ENCODE peak calls at places on chromosomes 7 and 10, in eight cellular contexts. J, M, N, C, U, Q, O and G are unnamed samples. For H3K4me1, the result is how much of the 10 kb centered on the place peaks cover.

GRCh38 chr7:79211724-79212123 is 241.7 kb downstream of the MAGI2 start:
- DNase-seq in Q (peak), N (no peak), C (no peak), M (no peak), J (no peak), U (no peak), O (peak), G (no peak)

GRCh38 chr7:66682350-66683093 is 53.8 kb downstream of the KCTD7 start:
- DNase-seq in N (peak), C (peak), Q (peak), U (no peak), J (no peak), O (no peak), M (no peak), G (no peak)

GRCh38 chr10:18577823-18578685 is 73.3 kb downstream of the NSUN6 start:
- DNase-seq in Q (no peak), M (no peak), U (no peak), J (no peak), O (no peak), N (no peak), C (no peak), G (no peak)

GRCh38 chr10:5466451-5466996 is 32.8 kb downstream of the CALML5 start:
- DNase-seq in O (peak), N (no peak), C (peak), M (peak), J (no peak), U (no peak), Q (peak), G (no peak)

GRCh38 chr10:103666109-103666508 is 172.6 kb downstream of the NEURL1 start:
- DNase-seq in U (no peak), M (no peak), Q (no peak), J (no peak), C (no peak), O (no peak), N (no peak), G (no peak)

GRCh38 chr7:142638581-142638980 is 110.7 kb upstream of the PRSS1 start:
- DNase-seq in C (no peak), M (no peak), Q (no peak), N (no peak), U (no peak), O (no peak), J (no peak), G (no peak)

GRCh38 chr10:71739368-71739900 is 19.9 kb upstream of the C10orf105 start:
- DNase-seq in Q (no peak), U (no peak), M (peak), C (no peak), O (no peak), J (no peak), N (no peak), G (no peak)

GRCh38 chr7:77223261-77223660 is 23.6 kb upstream of the FGL2 start:
- DNase-seq in U (no peak), Q (no peak), C (no peak), N (no peak), O (peak), M (no peak), J (no peak), G (no peak)

GRCh38 chr7:8605227-8605626 is 171.8 kb downstream of the NXPH1 start:
- DNase-seq in Q (no peak), J (no peak), O (no peak), M (no peak), U (no peak), C (no peak), N (no peak), G (no peak)

GRCh38 chr7:98202367-98203195 is 8.7 kb upstream of the BHLHA15 start:
- DNase-seq in U (peak), C (no peak), J (no peak), Q (no peak), N (no peak), O (no peak), M (no peak), G (peak)

GRCh38 chr10:49164587-49165188 is 23.5 kb downstream of the TMEM273 start:
- DNase-seq in M (no peak), N (no peak), U (no peak), O (peak), J (no peak), Q (peak), C (no peak), G (no peak)

GRCh38 chr10:60606343-60607080 is 171.8 kb upstream of the CDK1 start:
- DNase-seq in U (no peak), C (peak), N (no peak), Q (peak), O (no peak), M (no peak), J (no peak), G (no peak)

GRCh38 chr10:1152386-1153252 is 96.4 kb downstream of the WDR37 start:
- DNase-seq in N (no peak), U (no peak), Q (no peak), J (no peak), M (no peak), C (no peak), O (no peak), G (no peak)

GRCh38 chr10:459743-460142 is 229.7 kb downstream of the DIP2C start:
- DNase-seq in M (no peak), O (no peak), Q (no peak), J (no peak), C (no peak), U (no peak), N (no peak), G (no peak)

GRCh38 chr10:30432631-30433285 is 1.2 kb upstream of the MAP3K8 start:
- DNase-seq in M (no peak), Q (no peak), J (peak), N (peak), O (no peak), C (no peak), U (no peak), G (no peak)

GRCh38 chr7:121960678-121961461 is 87.9 kb downstream of the PTPRZ1 start:
- DNase-seq in C (peak), U (no peak), M (no peak), Q (peak), O (no peak), J (no peak), N (no peak), G (no peak)

GRCh38 chr10:50740351-50740688 is 584 bp downstream of the ASAH2B start:
- DNase-seq in M (no peak), C (peak), O (peak), J (peak), U (no peak), Q (peak), N (no peak), G (no peak)

GRCh38 chr7:122148081-122148480 is 4.0 kb upstream of the AASS start:
- DNase-seq in J (no peak), M (no peak), C (no peak), Q (no peak), N (no peak), O (no peak), U (no peak), G (no peak)

DNA sequence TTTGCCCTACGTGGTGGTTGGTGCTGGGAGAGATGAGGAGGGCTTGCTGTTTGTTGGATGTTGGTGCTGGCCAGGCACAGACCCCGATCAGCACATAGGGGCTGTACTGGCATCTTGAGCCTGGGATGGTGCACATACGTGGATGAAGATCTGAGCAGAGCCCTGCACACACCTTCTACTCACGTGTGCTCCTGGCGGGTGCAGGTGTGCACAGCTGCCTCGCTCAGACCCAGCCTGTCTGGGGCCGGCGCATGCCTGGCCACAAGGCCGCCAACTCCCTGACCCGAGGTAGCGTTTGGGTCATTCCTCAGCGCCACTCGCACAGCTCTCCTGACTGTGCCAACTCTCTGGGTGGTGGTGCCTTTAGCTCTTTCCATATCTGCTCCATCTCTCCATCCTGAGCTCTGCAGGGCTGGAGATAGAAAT is 18.6 kb downstream of the PALD1 start:
- DNase-seq in U (no peak), Q (no peak), O (no peak), M (no peak), J (no peak), C (no peak), N (no peak), G (no peak)
- H3K4me1 ChIP-seq in U (under half), Q (under half), O (under half), M (under half), J (half or more), C (under half), N (under half), G (under half)

DNA sequence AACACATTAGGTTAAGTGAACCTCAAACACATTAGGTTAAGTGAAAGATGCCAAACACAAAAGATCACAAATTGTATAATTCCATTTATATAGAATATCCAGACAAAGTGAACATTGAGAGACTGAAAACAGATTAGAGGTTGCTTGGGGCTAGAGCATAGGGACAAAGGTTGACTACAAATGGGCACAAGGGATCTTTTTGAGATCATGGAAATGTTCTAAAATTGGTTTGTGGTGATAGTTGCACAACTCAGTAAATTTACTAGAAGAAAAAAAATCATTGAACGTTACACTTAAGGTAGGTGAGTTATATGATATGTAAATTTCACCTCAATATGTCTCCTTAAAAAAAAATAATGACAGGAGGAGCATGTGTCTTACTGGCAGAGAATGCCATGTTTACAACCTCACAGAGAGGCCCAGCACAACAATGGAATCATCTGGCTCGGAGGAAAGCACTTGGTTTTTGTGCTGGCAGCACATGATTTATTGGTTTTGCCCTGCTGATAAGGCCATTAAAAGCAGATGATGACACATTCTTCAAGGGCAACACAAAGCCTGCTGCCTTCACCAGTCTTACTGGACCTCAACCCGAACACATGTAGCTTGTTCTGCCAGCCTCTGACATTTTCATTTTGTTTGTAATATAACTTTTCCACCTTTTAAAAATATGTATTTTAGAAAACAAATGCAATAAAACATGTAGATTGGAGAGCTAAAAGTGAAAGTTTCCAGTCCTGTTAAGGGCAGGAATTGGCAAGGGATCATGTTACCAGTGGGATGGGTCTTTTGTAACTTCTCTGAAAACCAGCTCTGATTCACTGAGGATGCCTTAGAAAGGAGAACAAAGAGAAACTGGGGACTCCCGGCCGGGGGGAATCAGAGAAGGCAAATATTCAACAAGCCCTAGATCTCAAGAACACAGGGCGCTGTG is 11.9 kb upstream of the LMOD2 start:
- DNase-seq in Q (peak), C (peak), N (no peak), J (no peak), M (no peak), U (no peak), O (peak), G (no peak)
- H3K27ac ChIP-seq in Q (peak), C (no peak), N (no peak), J (peak), M (peak), U (no peak), O (no peak), G (no peak)

GRCh38 chr7:100836812-100837098 is 9.4 kb upstream of the EPHB4 start:
- DNase-seq in C (no peak), M (no peak), J (no peak), U (no peak), O (no peak), N (no peak), Q (no peak), G (no peak)
- H3K4me3 ChIP-seq in C (peak), M (no peak), J (peak), U (peak), O (no peak), N (no peak), Q (no peak), G (peak)

GRCh38 chr7:2175091-2175490 is 57.7 kb downstream of the MAD1L1 start:
- DNase-seq in O (no peak), C (no peak), Q (peak), M (no peak), J (no peak), U (no peak), N (no peak), G (no peak)
- H3K4me1 ChIP-seq in O (under half), C (under half), Q (under half), M (under half), J (under half), U (under half), N (under half), G (under half)

GRCh38 chr10:53458007-53458406 is 685.4 kb upstream of the MBL2 start:
- DNase-seq in N (no peak), Q (no peak), M (no peak), O (no peak), J (no peak), U (no peak), C (no peak), G (no peak)

GRCh38 chr10:53469383-53469782 is 696.8 kb upstream of the MBL2 start:
- DNase-seq in M (no peak), N (no peak), O (no peak), C (no peak), U (no peak), Q (no peak), J (no peak), G (no peak)

DNA sequence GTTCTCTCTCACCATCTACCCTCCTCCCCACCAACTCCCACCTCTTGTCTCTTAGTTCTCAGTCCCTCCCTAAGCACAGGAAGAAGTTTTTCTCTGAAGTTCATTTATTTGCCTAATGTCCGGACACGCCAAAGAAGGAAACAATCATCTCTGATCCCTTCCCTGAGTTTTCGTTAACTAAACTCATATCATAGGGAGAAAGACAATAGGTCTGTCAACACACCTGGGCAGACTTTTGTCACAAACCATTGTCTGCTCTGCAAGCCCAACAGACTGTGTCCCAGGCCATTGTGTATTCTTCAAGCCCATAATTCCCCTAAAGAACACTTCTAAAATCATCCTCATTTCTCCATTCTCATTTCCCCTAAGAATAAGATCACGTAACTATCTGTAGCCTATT is 691.0 kb upstream of the MBL2 start:
- DNase-seq in C (no peak), O (no peak), N (no peak), Q (no peak), U (no peak), M (no peak), J (no peak), G (no peak)
- H3K27ac ChIP-seq in C (no peak), O (no peak), N (no peak), Q (no peak), U (no peak), M (no peak), J (no peak), G (no peak)

GRCh38 chr10:80357000-80357803 is 621 bp downstream of the DYDC2 start:
- DNase-seq in M (peak), J (no peak), Q (no peak), N (peak), C (no peak), U (no peak), O (no peak), G (no peak)
- H3K4me3 ChIP-seq in M (peak), J (peak), Q (peak), N (no peak), C (peak), U (peak), O (no peak), G (no peak)

DNA sequence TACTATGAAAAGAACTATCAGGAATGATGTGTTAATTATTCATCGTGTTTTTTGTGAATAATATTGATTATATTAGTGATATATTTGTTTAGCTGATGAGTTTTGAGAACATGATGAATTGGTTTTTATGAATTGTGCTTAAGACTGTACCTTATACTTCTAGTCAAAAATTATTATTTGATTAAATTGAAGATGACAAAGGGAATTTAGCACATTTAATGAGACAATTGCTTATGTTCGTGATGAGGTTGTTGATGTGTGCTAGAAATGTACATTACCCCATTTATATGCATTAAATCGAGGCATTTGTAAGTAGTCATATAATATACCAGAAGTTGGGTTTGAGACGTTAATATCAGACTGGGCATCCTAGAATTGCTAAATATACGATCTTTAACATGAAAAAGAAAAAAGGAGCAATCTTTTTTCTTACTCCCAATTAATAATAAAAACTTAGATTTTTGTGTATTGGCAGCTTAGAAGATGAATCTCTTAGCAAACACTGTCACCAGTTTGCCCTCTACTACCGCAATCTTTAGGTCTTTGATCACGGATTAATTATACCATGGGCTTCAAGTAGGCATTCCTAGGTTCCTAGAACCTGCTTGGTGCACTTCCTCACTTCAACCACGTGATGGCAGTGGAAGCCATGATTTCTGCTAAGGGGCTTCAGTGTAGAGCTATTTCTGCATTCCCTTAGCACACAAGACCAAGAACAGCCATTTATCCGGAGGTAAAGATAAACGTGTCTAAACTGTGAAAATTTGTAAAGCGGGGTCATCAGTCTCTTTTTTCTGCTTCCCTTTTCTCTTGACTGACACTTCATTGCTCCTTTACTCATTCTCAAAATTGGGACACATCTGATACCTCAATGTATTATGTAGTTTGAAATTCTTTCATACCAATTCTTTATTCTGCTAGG is 1.6 kb downstream of the KLHDC10 start:
- DNase-seq in O (peak), U (peak), Q (peak), C (peak), J (no peak), M (no peak), N (no peak), G (peak)
- H3K4me1 ChIP-seq in O (under half), U (under half), Q (under half), C (under half), J (half or more), M (under half), N (under half), G (under half)

GRCh38 chr7:55254596-55255500 is 110.3 kb upstream of the LANCL2 start:
- DNase-seq in O (peak), J (peak), C (peak), Q (peak), N (peak), M (peak), U (no peak), G (peak)
- H3K27ac ChIP-seq in O (no peak), J (peak), C (peak), Q (no peak), N (no peak), M (peak), U (no peak), G (no peak)

GRCh38 chr10:28850784-28851183 is 173.5 kb downstream of the BAMBI start:
- DNase-seq in O (no peak), Q (no peak), C (no peak), M (no peak), U (no peak), J (no peak), N (no peak), G (no peak)
- H3K4me3 ChIP-seq in O (no peak), Q (no peak), C (no peak), M (no peak), U (no peak), J (no peak), N (no peak), G (no peak)